ENCODE peak calls at places on chromosome 12, in five cellular contexts. X is AG08396, V is globus pallidus, W is H4, D is sciatic nerve. T is an unnamed sample.

GRCh38 chr12:24881724-24882371 is 67.1 kb downstream of the BCAT1 start:
- DNase-seq in X (no peak), V (no peak), W (no peak), D (no peak), T (no peak)

GRCh38 chr12:51393676-51394545 is 2.7 kb upstream of the GALNT6 start:
- DNase-seq in X (peak; percentile 76), V (no peak), W (peak; percentile 61), D (no peak), T (peak; percentile 97)

GRCh38 chr12:82593901-82594396 is 92.8 kb upstream of the TMTC2 start:
- DNase-seq in X (no peak), V (no peak), W (no peak), D (no peak), T (peak; percentile 48)

GRCh38 chr12:10936495-10936894 is 2.6 kb downstream of the TAS2R14 start:
- DNase-seq in X (no peak), V (no peak), W (no peak), D (no peak), T (no peak)

GRCh38 chr12:34294671-34295365 is 272.5 kb downstream of the ALG10 start:
- DNase-seq in X (no peak), V (no peak), W (no peak), D (no peak), T (no peak)

GRCh38 chr12:30985814-30986452 is 59.4 kb downstream of the TSPAN11 start:
- DNase-seq in X (peak; percentile 79), V (peak; percentile 56), W (peak; percentile 32), D (peak; percentile 76), T (peak; percentile 99)

GRCh38 chr12:52434096-52434733 is at the start of gene KRT75:
- DNase-seq in X (no peak), V (no peak), W (peak; percentile 67), D (no peak), T (no peak)

GRCh38 chr12:111057726-111058125 is 137.3 kb upstream of the MYL2 start:
- DNase-seq in X (no peak), V (no peak), W (no peak), D (no peak), T (no peak)

GRCh38 chr12:28313631-28314030 is 123.4 kb downstream of the CCDC91 start:
- DNase-seq in X (peak; percentile 6), V (peak; percentile 1), W (peak; percentile 3), D (no peak), T (peak; percentile 1)

GRCh38 chr12:96500686-96501085 is 11.3 kb downstream of the CFAP54 start:
- DNase-seq in X (no peak), V (peak; percentile 16), W (peak; percentile 35), D (no peak), T (no peak)

GRCh38 chr12:116959845-116960514 is 49.2 kb downstream of the FBXW8 start:
- DNase-seq in X (no peak), V (no peak), W (no peak), D (no peak), T (no peak)